ENCODE peak calls at places on chromosomes 1 and 21, in ten cellular contexts. C is activated T-helper 1 cell treated with anti-CD3 and anti-CD28 coated beads, Interleukin-12 subunit alpha, Interleukin-12 subunit beta, Interleukin-2, Interleukin-4 antibody, amounts not matched to agents 30 ng/mL and 10 ng/mL and 1 ng/mL, durations not matched to agents 14 hours and 24 hours and 36 hours; M is amniotic epithelial cell; N is C1 segment of cervical spinal cord; T is osteoblast; I is iris pigment epithelial cell; F is HEK293T; Q is NCI-H82; D is IMR-90; J is dorsolateral prefrontal cortex. U is an unnamed sample.

GRCh38 chr21:37338671-37339526 is 27.7 kb upstream of the DYRK1A start:
- DNase-seq in C (no peak), M (peak), N (no peak), T (peak), I (peak), F (peak), Q (peak), D (peak), J (no peak), U (peak)

GRCh38 chr21:33070921-33071877 is 1.3 kb downstream of the OLIG1 start:
- DNase-seq in C (no peak), M (no peak), N (no peak), T (no peak), I (peak), F (no peak), Q (peak), D (no peak), J (no peak), U (no peak)

GRCh38 chr1:212609701-212610574 is 1.4 kb downstream of the ATF3 start:
- DNase-seq in C (no peak), M (no peak), N (no peak), T (peak), I (no peak), F (no peak), Q (peak), D (no peak), J (no peak), U (no peak)

GRCh38 chr1:17265950-17266349 is 17.1 kb downstream of the PADI3 start:
- DNase-seq in C (no peak), M (no peak), N (no peak), T (no peak), I (no peak), F (no peak), Q (no peak), D (no peak), J (no peak), U (no peak)

GRCh38 chr21:33578214-33578613 is 10.3 kb downstream of the DONSON start:
- DNase-seq in C (no peak), M (peak), N (no peak), T (no peak), I (peak), F (no peak), Q (no peak), D (peak), J (no peak), U (no peak)

GRCh38 chr1:116365353-116365780 is 7.7 kb upstream of the ATP1A1 start:
- DNase-seq in C (no peak), M (no peak), N (no peak), T (no peak), I (no peak), F (no peak), Q (peak), D (no peak), J (no peak), U (no peak)

GRCh38 chr1:9542425-9542824 is 3.2 kb downstream of the SLC25A33 start:
- DNase-seq in C (no peak), M (no peak), N (no peak), T (peak), I (peak), F (no peak), Q (no peak), D (peak), J (no peak), U (no peak)

GRCh38 chr1:92134331-92134730 is 54.2 kb downstream of the BTBD8 start:
- DNase-seq in C (no peak), M (no peak), N (no peak), T (no peak), I (no peak), F (no peak), Q (no peak), D (no peak), J (no peak), U (no peak)

GRCh38 chr1:8329439-8329838 is 11.5 kb downstream of the SLC45A1 start:
- DNase-seq in C (no peak), M (no peak), N (no peak), T (peak), I (no peak), F (no peak), Q (no peak), D (no peak), J (no peak), U (no peak)

GRCh38 chr1:230169454-230170152 is 102.6 kb downstream of the GALNT2 start:
- DNase-seq in C (no peak), M (no peak), N (no peak), T (no peak), I (peak), F (no peak), Q (no peak), D (peak), J (no peak), U (no peak)

GRCh38 chr1:156656779-156657160 is 14.9 kb downstream of the BCAN start:
- DNase-seq in C (no peak), M (peak), N (no peak), T (no peak), I (no peak), F (no peak), Q (peak), D (no peak), J (peak), U (peak)

GRCh38 chr1:2411801-2412394 is 466 bp downstream of the PEX10 start:
- DNase-seq in C (no peak), M (no peak), N (no peak), T (peak), I (no peak), F (peak), Q (no peak), D (no peak), J (no peak), U (no peak)

GRCh38 chr1:15684042-15684461 is at the start of gene PLEKHM2:
- DNase-seq in C (peak), M (peak), N (no peak), T (peak), I (no peak), F (peak), Q (peak), D (peak), J (no peak), U (no peak)

GRCh38 chr1:90335566-90335965 is 340.7 kb downstream of the ZNF326 start:
- DNase-seq in C (no peak), M (no peak), N (no peak), T (no peak), I (no peak), F (no peak), Q (no peak), D (no peak), J (no peak), U (no peak)

GRCh38 chr1:172602706-172603105 is 56.2 kb upstream of the FASLG start:
- DNase-seq in C (no peak), M (no peak), N (no peak), T (no peak), I (no peak), F (no peak), Q (no peak), D (no peak), J (no peak), U (no peak)

GRCh38 chr1:181014431-181015257 is 8.0 kb downstream of the STX6 start:
- DNase-seq in C (no peak), M (no peak), N (no peak), T (no peak), I (no peak), F (no peak), Q (no peak), D (no peak), J (no peak), U (no peak)

GRCh38 chr1:185565314-185565713 is 168.9 kb upstream of the HMCN1 start:
- DNase-seq in C (no peak), M (peak), N (no peak), T (no peak), I (peak), F (no peak), Q (no peak), D (peak), J (no peak), U (no peak)

GRCh38 chr1:235919797-235920475 is 53.2 kb upstream of the LYST start:
- DNase-seq in C (no peak), M (peak), N (no peak), T (no peak), I (peak), F (no peak), Q (no peak), D (peak), J (no peak), U (no peak)

U was measured in mucosa of gallbladder.